ENCODE peak calls at places on chromosomes 13 and 19, in ten cellular contexts. D, W, Q, V, F, C, Y, I, G and E are unnamed samples.

GRCh38 chr13:95020298-95020987 is 280.8 kb downstream of the ABCC4 start:
- DNase-seq in W (no peak), D (peak; percentile 69), F (no peak), Q (no peak), V (no peak), G (no peak), Y (no peak), I (no peak), C (no peak), E (no peak)

GRCh38 chr19:46133101-46133627 is 8.7 kb upstream of the IGFL3 start:
- DNase-seq in C (peak; percentile 70), I (no peak), D (peak; percentile 99), Q (peak; percentile 22), Y (peak; percentile 6), G (no peak), V (peak; percentile 88), F (no peak), W (no peak), E (no peak)

GRCh38 chr13:20658451-20658850 is 45.0 kb upstream of the IL17D start:
- DNase-seq in G (no peak), Q (no peak), F (no peak), C (no peak), D (no peak), I (no peak), W (no peak), Y (no peak), V (no peak), E (no peak)

GRCh38 chr13:66138172-66138811 is 1091.8 kb downstream of the PCDH9 start:
- DNase-seq in Q (no peak), G (no peak), D (no peak), W (no peak), C (no peak), Y (no peak), F (no peak), I (no peak), V (peak; percentile 31), E (peak; percentile 41)

GRCh38 chr13:77616027-77616426 is 80.5 kb downstream of the SCEL start:
- DNase-seq in W (no peak), D (no peak), Y (no peak), G (no peak), I (no peak), C (no peak), F (no peak), V (no peak), Q (no peak), E (no peak)

GRCh38 chr13:44281252-44282000 is 92.2 kb upstream of the SERP2 start:
- DNase-seq in Y (no peak), V (no peak), W (no peak), G (no peak), C (no peak), Q (no peak), F (no peak), I (no peak), D (no peak), E (no peak)

GRCh38 chr13:113802090-113802531 is 43.1 kb downstream of the TMEM255B start:
- DNase-seq in Y (peak; percentile 80), F (no peak), C (peak; percentile 28), I (no peak), V (peak; percentile 30), D (peak; percentile 76), Q (peak; percentile 65), G (no peak), W (no peak), E (no peak)

GRCh38 chr19:1904385-1905070 is 671 bp upstream of the ADAT3 start:
- DNase-seq in F (no peak), Y (no peak), W (peak; percentile 55), V (peak; percentile 99), G (no peak), C (peak; percentile 80), I (no peak), D (no peak), Q (no peak), E (peak; percentile 75)

GRCh38 chr13:19772306-19772705 is 10.4 kb downstream of the PSPC1 start:
- DNase-seq in V (no peak), F (no peak), Y (no peak), C (no peak), D (no peak), G (no peak), W (no peak), Q (no peak), I (no peak), E (no peak)

GRCh38 chr19:46021531-46022041 is 1.3 kb downstream of the PGLYRP1 start:
- DNase-seq in C (no peak), Y (no peak), I (no peak), D (no peak), F (no peak), W (no peak), V (no peak), G (no peak), Q (no peak), E (no peak)

GRCh38 chr19:35908977-35909683 is 1.0 kb upstream of the TYROBP start:
- DNase-seq in V (peak; percentile 100), I (no peak), W (peak; percentile 70), G (peak; percentile 51), Q (no peak), D (no peak), F (no peak), Y (no peak), C (no peak), E (peak; percentile 54)

GRCh38 chr19:10830941-10831779 is 4.9 kb downstream of the TMED1 start:
- DNase-seq in I (no peak), W (no peak), G (no peak), Y (no peak), V (no peak), D (no peak), Q (no peak), C (no peak), F (no peak), E (no peak)

GRCh38 chr13:23378009-23378632 is 55.4 kb downstream of the SACS start:
- DNase-seq in F (peak; percentile 50), G (peak; percentile 64), W (peak; percentile 27), C (no peak), V (peak; percentile 99), Y (peak; percentile 92), I (peak; percentile 44), Q (peak; percentile 48), D (peak; percentile 96), E (peak; percentile 40)

GRCh38 chr13:25992076-25992475 is 59.7 kb downstream of the SHISA2 start:
- DNase-seq in W (no peak), D (no peak), Y (no peak), G (no peak), I (no peak), F (no peak), C (no peak), V (no peak), Q (no peak), E (no peak)